ENCODE peak calls at places on chromosomes 12 and 14, in eight cellular contexts. Z, S, A, U, F, R, O and X are unnamed samples.

GRCh38 chr14:85487215-85487614 is 42.7 kb upstream of the FLRT2 start:
- DNase-seq in S (no peak), U (no peak), F (peak), Z (peak), A (no peak), R (no peak), O (no peak), X (peak)

GRCh38 chr14:55336161-55336560 is 64.9 kb downstream of the FBXO34 start:
- DNase-seq in F (no peak), A (no peak), R (no peak), U (no peak), S (no peak), O (no peak), Z (no peak), X (peak)

GRCh38 chr12:131831635-131832041 is 3.4 kb downstream of the MMP17 start:
- DNase-seq in U (no peak), Z (peak), F (peak), R (no peak), A (no peak), S (no peak), O (no peak), X (peak)

GRCh38 chr14:34368115-34368970 is 93.7 kb downstream of the SPTSSA start:
- DNase-seq in A (no peak), U (no peak), O (no peak), F (peak), Z (no peak), R (no peak), S (no peak), X (no peak)

GRCh38 chr12:3520168-3520567 is 29.2 kb downstream of the PRMT8 start:
- DNase-seq in Z (no peak), A (peak), U (no peak), F (no peak), S (no peak), O (peak), R (no peak), X (no peak)

GRCh38 chr14:99741227-99741976 is 51.8 kb upstream of the EML1 start:
- DNase-seq in O (no peak), F (no peak), Z (no peak), U (no peak), A (no peak), R (no peak), S (no peak), X (no peak)

GRCh38 chr12:93572712-93573551 is 457 bp downstream of the SOCS2 start:
- DNase-seq in A (no peak), S (no peak), R (peak), U (peak), F (peak), O (peak), Z (no peak), X (no peak)

GRCh38 chr12:3715999-3716398 is 36.9 kb downstream of the CRACR2A start:
- DNase-seq in S (no peak), O (no peak), F (no peak), U (no peak), R (no peak), A (no peak), Z (no peak), X (no peak)

GRCh38 chr14:89746135-89746534 is 208.4 kb downstream of the EFCAB11 start:
- DNase-seq in U (no peak), S (no peak), A (no peak), F (no peak), R (no peak), Z (no peak), O (no peak), X (no peak)

GRCh38 chr12:18476866-18477265 is 215.5 kb downstream of the PIK3C2G start:
- DNase-seq in Z (no peak), R (no peak), S (no peak), F (no peak), O (no peak), A (no peak), U (no peak), X (no peak)

GRCh38 chr12:65955418-65955817 is 131.1 kb downstream of the HMGA2 start:
- DNase-seq in S (no peak), F (no peak), Z (no peak), R (no peak), A (no peak), O (no peak), U (no peak), X (no peak)

GRCh38 chr12:1911598-1912575 is 6.6 kb downstream of the CACNA2D4 start:
- DNase-seq in U (no peak), A (no peak), Z (no peak), F (no peak), O (peak), S (peak), R (peak), X (no peak)

GRCh38 chr14:34711169-34711568 is 3.2 kb downstream of the CFL2 start:
- DNase-seq in F (peak), Z (peak), U (no peak), S (no peak), O (peak), A (no peak), R (peak), X (peak)

GRCh38 chr14:88005978-88006851 is 1.3 kb downstream of the GPR65 start:
- DNase-seq in A (no peak), R (peak), Z (no peak), F (no peak), U (no peak), S (no peak), O (no peak), X (no peak)

GRCh38 chr12:32854097-32854496 is 42.5 kb downstream of the PKP2 start:
- DNase-seq in O (no peak), S (no peak), R (no peak), F (no peak), U (no peak), A (no peak), Z (no peak), X (no peak)

GRCh38 chr12:130026608-130027176 is 122.9 kb upstream of the TMEM132D start:
- DNase-seq in Z (no peak), U (peak), S (no peak), O (peak), F (no peak), R (peak), A (peak), X (no peak)

GRCh38 chr12:106682594-106683234 is 91.8 kb upstream of the RIC8B start:
- DNase-seq in O (no peak), S (no peak), U (no peak), Z (no peak), A (no peak), R (peak), F (peak), X (peak)

GRCh38 chr12:1474567-1475153 is 119.7 kb downstream of the FBXL14 start:
- DNase-seq in O (peak), S (no peak), F (peak), R (no peak), A (no peak), Z (peak), U (no peak), X (peak)

GRCh38 chr12:110314308-110314707 is 33.3 kb downstream of the ATP2A2 start:
- DNase-seq in R (peak), A (no peak), Z (no peak), S (no peak), F (peak), U (no peak), O (no peak), X (peak)

GRCh38 chr14:53999061-53999488 is 42.5 kb upstream of the BMP4 start:
- DNase-seq in F (peak), S (no peak), Z (peak), O (no peak), U (no peak), A (no peak), R (no peak), X (peak)

GRCh38 chr14:92945959-92946846 is 23.3 kb downstream of the CHGA start:
- DNase-seq in Z (peak), U (no peak), O (peak), A (peak), S (peak), R (no peak), F (peak), X (no peak)

GRCh38 chr14:95106966-95107365 is 50.4 kb downstream of the DICER1 start:
- DNase-seq in U (no peak), R (no peak), S (no peak), A (no peak), Z (no peak), O (no peak), F (peak), X (no peak)

GRCh38 chr12:13505224-13505623 is 308.7 kb downstream of the EMP1 start:
- DNase-seq in A (no peak), Z (no peak), U (no peak), R (no peak), F (no peak), S (no peak), O (no peak), X (no peak)

GRCh38 chr12:81401241-81401640 is 323.4 kb downstream of the ACSS3 start:
- DNase-seq in U (no peak), O (no peak), S (no peak), A (no peak), Z (no peak), F (no peak), R (no peak), X (no peak)

GRCh38 chr14:86203843-86204242 is 673.9 kb downstream of the FLRT2 start:
- DNase-seq in U (no peak), A (no peak), R (no peak), O (no peak), Z (no peak), S (no peak), F (no peak), X (no peak)

GRCh38 chr14:99800781-99801180 is 7.6 kb downstream of the EML1 start:
- DNase-seq in R (no peak), A (no peak), F (no peak), Z (no peak), O (no peak), U (no peak), S (no peak), X (no peak)

GRCh38 chr14:79076428-79076827 is 906.3 kb downstream of the NRXN3 start:
- DNase-seq in A (no peak), Z (no peak), R (no peak), U (no peak), O (no peak), F (no peak), S (no peak), X (no peak)

GRCh38 chr12:54603872-54604271 is 15.4 kb upstream of the PPP1R1A start:
- DNase-seq in O (no peak), Z (no peak), A (no peak), F (no peak), U (no peak), R (no peak), S (no peak), X (no peak)

GRCh38 chr12:72673853-72674252 is 401.7 kb downstream of the TRHDE start:
- DNase-seq in F (no peak), S (no peak), O (no peak), U (no peak), R (peak), A (no peak), Z (no peak), X (no peak)

GRCh38 chr12:94998322-94998721 is 5.2 kb downstream of the NDUFA12 start:
- DNase-seq in S (no peak), Z (no peak), R (no peak), A (no peak), O (no peak), U (no peak), F (no peak), X (no peak)

GRCh38 chr12:64085996-64086395 is 136.1 kb downstream of the KICS2 start:
- DNase-seq in O (no peak), Z (no peak), R (no peak), F (peak), S (no peak), A (no peak), U (no peak), X (no peak)

GRCh38 chr12:11856971-11857370 is 207.5 kb downstream of the ETV6 start:
- DNase-seq in U (no peak), S (no peak), Z (no peak), A (no peak), F (no peak), R (no peak), O (no peak), X (no peak)

GRCh38 chr12:75945581-75945980 is 86.0 kb downstream of the PHLDA1 start:
- DNase-seq in S (no peak), O (no peak), R (no peak), F (no peak), A (no peak), Z (no peak), U (no peak), X (no peak)

GRCh38 chr14:77988096-77988870 is 181.9 kb upstream of the NRXN3 start:
- DNase-seq in S (no peak), F (no peak), A (no peak), U (no peak), Z (no peak), R (no peak), O (no peak), X (no peak)

GRCh38 chr12:10122689-10123088 is 7.3 kb downstream of the CLEC7A start:
- DNase-seq in A (no peak), R (no peak), F (no peak), O (no peak), Z (no peak), S (no peak), U (no peak), X (no peak)

GRCh38 chr14:52950410-52950897 is 396 bp downstream of the FERMT2 start:
- DNase-seq in R (no peak), O (peak), A (peak), S (no peak), U (peak), F (peak), Z (peak), X (peak)

GRCh38 chr12:116381744-116382455 is 104.4 kb upstream of the MED13L start:
- DNase-seq in Z (peak), O (no peak), F (peak), A (no peak), U (peak), R (no peak), S (peak), X (peak)

GRCh38 chr14:101001311-101002069 is 98.0 kb upstream of the RTL1 start:
- DNase-seq in O (no peak), A (no peak), F (peak), U (no peak), Z (peak), R (no peak), S (no peak), X (peak)

GRCh38 chr12:8698132-8698829 is 490 bp downstream of the RIMKLB start:
- DNase-seq in O (peak), U (peak), R (peak), F (peak), Z (no peak), S (no peak), A (peak), X (peak)

GRCh38 chr12:132724506-132725220 is 14.0 kb downstream of the PGAM5 start:
- DNase-seq in R (no peak), F (no peak), U (no peak), A (no peak), O (no peak), Z (peak), S (no peak), X (no peak)

GRCh38 chr14:72471346-72471745 is 422.6 kb downstream of the DPF3 start:
- DNase-seq in A (no peak), Z (no peak), F (peak), U (no peak), S (no peak), R (no peak), O (no peak), X (no peak)

GRCh38 chr14:72478397-72479025 is 415.4 kb downstream of the DPF3 start:
- DNase-seq in Z (no peak), R (no peak), A (no peak), S (no peak), O (no peak), F (no peak), U (no peak), X (no peak)

GRCh38 chr14:72476657-72477499 is 417.0 kb downstream of the DPF3 start:
- DNase-seq in A (no peak), S (no peak), Z (peak), U (no peak), R (peak), F (peak), O (no peak), X (peak)

GRCh38 chr14:72472845-72473244 is 421.1 kb downstream of the DPF3 start:
- DNase-seq in O (no peak), F (peak), A (no peak), U (no peak), S (no peak), R (no peak), Z (no peak), X (no peak)
- TF ChIP-seq CTCF in O (peak), F (no peak), A (no peak), U (peak), S (peak), R (no peak), Z (no peak), X (peak)

GRCh38 chr14:105440554-105440900 is 20.9 kb downstream of the MTA1 start:
- DNase-seq in A (no peak), R (no peak), S (no peak), Z (no peak), F (no peak), O (no peak), U (no peak), X (no peak)

GRCh38 chr14:105437723-105438500 is 18.3 kb downstream of the MTA1 start:
- DNase-seq in R (no peak), S (no peak), F (no peak), A (no peak), Z (no peak), O (no peak), U (no peak), X (no peak)

GRCh38 chr14:105440992-105441391 is 21.4 kb downstream of the MTA1 start:
- DNase-seq in U (no peak), Z (no peak), R (no peak), S (no peak), F (no peak), A (no peak), O (no peak), X (no peak)

GRCh38 chr14:105439179-105439578 is 19.6 kb downstream of the MTA1 start:
- DNase-seq in S (no peak), U (no peak), F (no peak), O (no peak), R (no peak), Z (no peak), A (no peak), X (no peak)

DNA sequence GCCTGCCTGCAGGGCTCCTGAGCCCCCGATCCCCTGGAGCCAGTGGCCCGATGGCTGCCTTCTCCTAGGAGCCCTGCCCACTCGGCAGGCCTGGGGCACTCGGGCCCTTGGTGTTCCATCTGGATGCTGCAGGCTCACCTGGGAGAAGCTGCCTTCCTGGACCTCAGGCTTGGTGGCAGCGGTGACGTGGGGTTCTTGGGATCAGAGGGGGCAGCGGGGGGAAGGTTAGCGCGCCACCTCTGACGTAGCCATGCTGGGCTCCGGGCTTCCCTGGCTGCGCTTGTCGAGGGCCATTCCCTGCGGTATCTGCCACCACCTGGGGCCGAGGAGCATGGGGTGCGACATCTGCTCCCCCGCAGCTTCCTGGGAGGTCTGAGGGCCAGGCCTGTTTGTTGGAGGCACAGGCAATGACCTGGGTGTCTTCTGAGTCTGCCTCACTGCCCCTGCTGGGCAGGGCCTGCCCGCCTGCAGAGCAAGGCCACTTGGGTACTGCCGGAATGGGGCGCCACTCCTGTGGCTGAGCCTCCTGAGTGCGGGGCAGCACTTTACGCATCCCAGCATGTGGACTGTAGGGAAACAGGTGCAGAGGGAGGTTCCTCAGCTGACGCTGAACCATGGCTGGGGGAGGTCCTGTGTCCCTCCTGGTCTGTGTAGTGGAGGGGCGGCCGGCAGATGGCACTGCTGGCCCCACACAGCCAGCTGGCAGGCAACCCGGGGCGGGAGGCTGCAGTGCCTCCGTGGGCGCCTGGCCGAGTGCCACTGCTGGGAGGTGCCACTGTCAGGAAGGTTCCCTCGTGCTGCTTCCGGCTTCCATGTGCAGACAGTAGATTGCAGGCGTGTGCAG is 20.3 kb downstream of the MTA1 start:
- DNase-seq in S (no peak), U (no peak), R (no peak), A (no peak), F (no peak), Z (no peak), O (peak), X (no peak)
- TF ChIP-seq CTCF in S (no peak), U (no peak), R (no peak), A (no peak), F (no peak), Z (no peak), O (no peak), X (no peak)

GRCh38 chr14:91249841-91250616 is 5.5 kb upstream of the GPR68 start:
- DNase-seq in R (peak), A (no peak), Z (peak), U (no peak), O (peak), F (no peak), S (no peak), X (peak)
- TF ChIP-seq CTCF in R (no peak), A (no peak), Z (no peak), U (no peak), O (no peak), F (no peak), S (no peak), X (no peak)

DNA sequence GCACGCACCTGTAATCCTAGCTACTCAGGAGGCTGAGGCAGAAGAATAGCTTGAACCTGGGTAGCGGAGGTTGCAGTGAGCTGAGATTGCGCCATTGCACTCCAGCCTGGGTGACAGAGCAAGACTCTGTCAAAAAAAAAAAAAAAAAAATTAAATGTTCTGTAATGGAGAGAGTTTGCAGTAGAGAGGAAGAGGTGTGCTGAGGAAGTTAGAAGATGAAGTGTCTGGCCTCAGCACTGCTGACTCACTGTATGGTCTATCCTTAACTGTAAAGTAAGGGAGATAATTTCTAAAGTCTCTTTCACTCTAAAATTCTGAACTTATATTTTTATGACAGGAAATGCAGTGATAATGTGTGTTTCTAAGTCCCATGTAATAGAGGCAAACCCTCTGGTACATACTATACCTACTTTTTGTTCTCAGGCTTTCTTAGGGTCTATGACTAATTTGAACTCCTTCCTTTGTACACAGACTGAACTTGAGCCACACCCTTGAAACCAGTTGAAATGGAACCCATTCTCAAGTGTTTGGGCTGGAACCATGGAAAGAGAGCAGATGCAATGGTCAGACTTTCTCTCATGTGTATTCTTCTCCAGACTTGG is 278.1 kb upstream of the FAR2 start:
- DNase-seq in O (no peak), A (no peak), Z (no peak), S (no peak), R (no peak), U (no peak), F (peak), X (no peak)
- TF ChIP-seq CTCF in O (no peak), A (no peak), Z (no peak), S (no peak), R (no peak), U (no peak), F (no peak), X (no peak)

GRCh38 chr12:108099085-108099484 is 30.0 kb upstream of the WSCD2 start:
- DNase-seq in S (no peak), R (no peak), O (no peak), U (no peak), Z (no peak), F (no peak), A (no peak), X (no peak)
- TF ChIP-seq CTCF in S (peak), R (peak), O (no peak), U (peak), Z (no peak), F (no peak), A (no peak), X (no peak)

GRCh38 chr14:61761959-61762786 is at the start of gene SNAPC1:
- DNase-seq in A (peak), Z (peak), U (peak), F (peak), R (peak), O (peak), S (peak), X (peak)

GRCh38 chr14:61759878-61760277 is 2.3 kb upstream of the SNAPC1 start:
- DNase-seq in Z (no peak), R (no peak), S (no peak), F (no peak), O (no peak), A (no peak), U (no peak), X (no peak)

GRCh38 chr14:61764342-61765122 is 2.3 kb downstream of the SNAPC1 start:
- DNase-seq in Z (no peak), F (no peak), O (no peak), S (no peak), R (no peak), U (no peak), A (no peak), X (no peak)

GRCh38 chr14:61765225-61765943 is 3.2 kb downstream of the SNAPC1 start:
- DNase-seq in O (no peak), R (no peak), A (no peak), F (no peak), Z (no peak), U (no peak), S (no peak), X (no peak)

GRCh38 chr14:61761557-61761956 is 663 bp upstream of the SNAPC1 start:
- DNase-seq in A (no peak), S (no peak), R (no peak), U (no peak), Z (no peak), O (no peak), F (no peak), X (no peak)
- TF ChIP-seq CTCF in A (no peak), S (peak), R (no peak), U (no peak), Z (no peak), O (peak), F (no peak), X (peak)

GRCh38 chr12:101172316-101172715 is 37.7 kb downstream of the SLC5A8 start:
- DNase-seq in S (no peak), Z (no peak), O (peak), A (no peak), U (no peak), F (peak), R (peak), X (no peak)
- TF ChIP-seq CTCF in S (no peak), Z (no peak), O (peak), A (no peak), U (peak), F (no peak), R (no peak), X (no peak)